ENCODE peak calls at places on chromosomes 6 and 20, in seven cellular contexts. One of them, this sample, is unnamed.

GRCh38 chr20:17014217-17014616 is 212.6 kb upstream of the PCSK2 start:
- DNase-seq in cardiac muscle cell: no peak
- DNase-seq in fibroblast of lung: no peak
- DNase-seq in HCT116: no peak
- DNase-seq in CD4-positive, CD25-positive, alpha-beta regulatory T cell: no peak
- DNase-seq in GM23248: no peak
- DNase-seq in pancreas: no peak
- DNase-seq in this sample: no peak

GRCh38 chr6:117783280-117783679 is 108.0 kb downstream of the NUS1 start:
- DNase-seq in CD4-positive, CD25-positive, alpha-beta regulatory T cell: no peak
- DNase-seq in fibroblast of lung: no peak
- DNase-seq in HCT116: no peak
- DNase-seq in GM23248: no peak
- DNase-seq in cardiac muscle cell: no peak
- DNase-seq in pancreas: no peak
- DNase-seq in this sample: no peak

GRCh38 chr6:100490065-100490464 is 25.3 kb upstream of the SIM1 start:
- DNase-seq in pancreas: no peak
- DNase-seq in cardiac muscle cell: no peak
- DNase-seq in CD4-positive, CD25-positive, alpha-beta regulatory T cell: no peak
- DNase-seq in fibroblast of lung: no peak
- DNase-seq in GM23248: no peak
- DNase-seq in HCT116: no peak
- DNase-seq in this sample: no peak

GRCh38 chr20:8662433-8662954 is 406.4 kb upstream of the PLCB4 start:
- DNase-seq in HCT116: no peak
- DNase-seq in CD4-positive, CD25-positive, alpha-beta regulatory T cell: no peak
- DNase-seq in GM23248: no peak
- DNase-seq in fibroblast of lung: no peak
- DNase-seq in cardiac muscle cell: no peak
- DNase-seq in pancreas: no peak
- DNase-seq in this sample: no peak

GRCh38 chr6:166056637-166057036 is 111.0 kb downstream of the TBXT start:
- DNase-seq in pancreas: no peak
- DNase-seq in fibroblast of lung: peak; percentile 18
- DNase-seq in HCT116: no peak
- DNase-seq in cardiac muscle cell: peak; percentile 96
- DNase-seq in CD4-positive, CD25-positive, alpha-beta regulatory T cell: no peak
- DNase-seq in GM23248: peak; percentile 85
- DNase-seq in this sample: peak; percentile 57

GRCh38 chr20:34271961-34272360 is 30.7 kb downstream of the ASIP start:
- DNase-seq in fibroblast of lung: no peak
- DNase-seq in GM23248: peak; percentile 89
- DNase-seq in pancreas: no peak
- DNase-seq in HCT116: no peak
- DNase-seq in cardiac muscle cell: peak; percentile 88
- DNase-seq in CD4-positive, CD25-positive, alpha-beta regulatory T cell: no peak
- DNase-seq in this sample: no peak

GRCh38 chr6:26536571-26537159 is 1.5 kb upstream of the HMGN4 start:
- DNase-seq in GM23248: peak; percentile 72
- DNase-seq in pancreas: no peak
- DNase-seq in fibroblast of lung: peak; percentile 76
- DNase-seq in HCT116: no peak
- DNase-seq in CD4-positive, CD25-positive, alpha-beta regulatory T cell: no peak
- DNase-seq in cardiac muscle cell: peak; percentile 79
- DNase-seq in this sample: no peak

GRCh38 chr20:14829897-14830296 is 492.5 kb upstream of the FLRT3 start:
- DNase-seq in HCT116: no peak
- DNase-seq in pancreas: no peak
- DNase-seq in GM23248: no peak
- DNase-seq in CD4-positive, CD25-positive, alpha-beta regulatory T cell: no peak
- DNase-seq in fibroblast of lung: no peak
- DNase-seq in cardiac muscle cell: no peak
- DNase-seq in this sample: no peak

GRCh38 chr6:100721256-100721655 is 159.9 kb downstream of the ASCC3 start:
- DNase-seq in fibroblast of lung: peak; percentile 4
- DNase-seq in GM23248: no peak
- DNase-seq in HCT116: no peak
- DNase-seq in CD4-positive, CD25-positive, alpha-beta regulatory T cell: no peak
- DNase-seq in pancreas: no peak
- DNase-seq in cardiac muscle cell: no peak
- DNase-seq in this sample: no peak

GRCh38 chr6:159127701-159128100 is 41.5 kb upstream of the FNDC1 start:
- DNase-seq in HCT116: no peak
- DNase-seq in GM23248: no peak
- DNase-seq in fibroblast of lung: no peak
- DNase-seq in pancreas: no peak
- DNase-seq in cardiac muscle cell: no peak
- DNase-seq in CD4-positive, CD25-positive, alpha-beta regulatory T cell: no peak
- DNase-seq in this sample: no peak

GRCh38 chr6:34970962-34971361 is 81.9 kb downstream of the ANKS1A start:
- DNase-seq in cardiac muscle cell: peak; percentile 38
- DNase-seq in pancreas: no peak
- DNase-seq in fibroblast of lung: peak; percentile 65
- DNase-seq in HCT116: no peak
- DNase-seq in GM23248: peak; percentile 64
- DNase-seq in CD4-positive, CD25-positive, alpha-beta regulatory T cell: no peak
- DNase-seq in this sample: no peak

GRCh38 chr6:7270320-7271204 is 42.4 kb downstream of the SSR1 start:
- DNase-seq in cardiac muscle cell: no peak
- DNase-seq in GM23248: no peak
- DNase-seq in CD4-positive, CD25-positive, alpha-beta regulatory T cell: no peak
- DNase-seq in pancreas: peak; percentile 96
- DNase-seq in fibroblast of lung: no peak
- DNase-seq in HCT116: no peak
- DNase-seq in this sample: no peak

GRCh38 chr6:21992178-21992967 is 304.5 kb downstream of the PRL start:
- DNase-seq in GM23248: peak; percentile 77
- DNase-seq in HCT116: no peak
- DNase-seq in fibroblast of lung: peak; percentile 60
- DNase-seq in CD4-positive, CD25-positive, alpha-beta regulatory T cell: no peak
- DNase-seq in cardiac muscle cell: peak; percentile 75
- DNase-seq in pancreas: no peak
- DNase-seq in this sample: no peak

GRCh38 chr20:10115021-10115420 is 80.2 kb downstream of the ANKEF1 start:
- DNase-seq in pancreas: no peak
- DNase-seq in HCT116: no peak
- DNase-seq in fibroblast of lung: peak; percentile 86
- DNase-seq in GM23248: peak; percentile 81
- DNase-seq in cardiac muscle cell: peak; percentile 62
- DNase-seq in CD4-positive, CD25-positive, alpha-beta regulatory T cell: no peak
- DNase-seq in this sample: no peak

GRCh38 chr6:1825926-1826325 is 216.2 kb downstream of the FOXC1 start:
- DNase-seq in cardiac muscle cell: no peak
- DNase-seq in CD4-positive, CD25-positive, alpha-beta regulatory T cell: no peak
- DNase-seq in pancreas: no peak
- DNase-seq in HCT116: no peak
- DNase-seq in GM23248: peak; percentile 33
- DNase-seq in fibroblast of lung: no peak
- DNase-seq in this sample: no peak

GRCh38 chr20:37345339-37346231 is at the start of gene SRC:
- DNase-seq in fibroblast of lung: peak; percentile 68
- DNase-seq in cardiac muscle cell: peak; percentile 84
- DNase-seq in pancreas: peak; percentile 92
- DNase-seq in HCT116: no peak
- DNase-seq in CD4-positive, CD25-positive, alpha-beta regulatory T cell: peak; percentile 14
- DNase-seq in GM23248: peak; percentile 83
- DNase-seq in this sample: peak; percentile 81

GRCh38 chr20:4449977-4450715 is 271.6 kb upstream of the PRND start:
- DNase-seq in pancreas: no peak
- DNase-seq in fibroblast of lung: peak; percentile 64
- DNase-seq in HCT116: peak; percentile 13
- DNase-seq in cardiac muscle cell: peak; percentile 56
- DNase-seq in GM23248: peak; percentile 42
- DNase-seq in CD4-positive, CD25-positive, alpha-beta regulatory T cell: no peak
- DNase-seq in this sample: no peak

GRCh38 chr6:10610289-10610688 is 84.1 kb downstream of the C6orf52 start:
- DNase-seq in CD4-positive, CD25-positive, alpha-beta regulatory T cell: no peak
- DNase-seq in pancreas: no peak
- DNase-seq in GM23248: peak; percentile 1
- DNase-seq in HCT116: no peak
- DNase-seq in fibroblast of lung: peak; percentile 94
- DNase-seq in cardiac muscle cell: no peak
- DNase-seq in this sample: peak; percentile 44

GRCh38 chr6:33895296-33895695 is 91.5 kb upstream of the MLN start:
- DNase-seq in pancreas: no peak
- DNase-seq in HCT116: no peak
- DNase-seq in fibroblast of lung: no peak
- DNase-seq in CD4-positive, CD25-positive, alpha-beta regulatory T cell: no peak
- DNase-seq in GM23248: no peak
- DNase-seq in cardiac muscle cell: no peak
- DNase-seq in this sample: no peak

GRCh38 chr6:33894438-33894837 is 90.6 kb upstream of the MLN start:
- DNase-seq in pancreas: no peak
- DNase-seq in GM23248: peak; percentile 68
- DNase-seq in HCT116: no peak
- DNase-seq in cardiac muscle cell: peak; percentile 56
- DNase-seq in CD4-positive, CD25-positive, alpha-beta regulatory T cell: no peak
- DNase-seq in fibroblast of lung: no peak
- DNase-seq in this sample: no peak

GRCh38 chr6:33896391-33897192 is 92.8 kb upstream of the MLN start:
- DNase-seq in pancreas: no peak
- DNase-seq in HCT116: no peak
- DNase-seq in GM23248: peak; percentile 65
- DNase-seq in CD4-positive, CD25-positive, alpha-beta regulatory T cell: no peak
- DNase-seq in fibroblast of lung: peak; percentile 3
- DNase-seq in cardiac muscle cell: peak; percentile 8
- DNase-seq in this sample: no peak

GRCh38 chr6:33897193-33897479 is 93.3 kb upstream of the MLN start:
- DNase-seq in cardiac muscle cell: no peak
- DNase-seq in CD4-positive, CD25-positive, alpha-beta regulatory T cell: no peak
- DNase-seq in fibroblast of lung: no peak
- DNase-seq in HCT116: no peak
- DNase-seq in GM23248: no peak
- DNase-seq in pancreas: no peak
- DNase-seq in this sample: no peak

DNA sequence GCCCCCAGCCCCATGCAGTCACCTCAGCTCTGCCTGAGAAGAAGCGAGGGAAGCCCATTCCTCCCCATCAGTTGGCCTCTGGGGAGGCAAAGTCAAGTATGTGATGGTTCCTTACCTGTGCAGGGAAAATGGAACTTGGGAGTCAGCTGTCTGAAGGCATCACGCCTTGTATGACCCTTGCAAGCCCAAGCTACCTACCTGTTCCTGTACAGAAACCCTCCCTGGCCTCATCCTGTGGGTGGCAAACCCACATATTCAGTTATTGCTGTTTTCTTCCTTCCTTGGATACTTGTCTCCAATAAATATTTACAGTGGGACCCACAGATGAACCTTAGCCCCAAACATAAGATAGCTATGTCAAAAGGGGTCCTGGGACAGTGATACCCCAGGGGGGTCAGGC is 92.2 kb upstream of the MLN start:
- DNase-seq in HCT116: no peak
- DNase-seq in pancreas: no peak
- DNase-seq in cardiac muscle cell: no peak
- DNase-seq in fibroblast of lung: no peak
- DNase-seq in GM23248: no peak
- DNase-seq in CD4-positive, CD25-positive, alpha-beta regulatory T cell: no peak
- DNase-seq in this sample: no peak
- H3K27ac ChIP-seq in HCT116: no peak overlapping the region
- H3K27ac ChIP-seq in pancreas: no peak overlapping the region
- H3K27ac ChIP-seq in cardiac muscle cell: no peak overlapping the region
- H3K27ac ChIP-seq in fibroblast of lung: no peak overlapping the region
- H3K27ac ChIP-seq in GM23248: no peak overlapping the region
- H3K27ac ChIP-seq in CD4-positive, CD25-positive, alpha-beta regulatory T cell: no peak overlapping the region
- H3K27ac ChIP-seq in this sample: no peak overlapping the region

GRCh38 chr20:63097336-63097831 is 90.6 kb upstream of the BHLHE23 start:
- DNase-seq in GM23248: no peak
- DNase-seq in CD4-positive, CD25-positive, alpha-beta regulatory T cell: no peak
- DNase-seq in HCT116: no peak
- DNase-seq in pancreas: peak; percentile 41
- DNase-seq in cardiac muscle cell: no peak
- DNase-seq in fibroblast of lung: no peak
- DNase-seq in this sample: peak; percentile 26
- H3K36me3 ChIP-seq in GM23248: no peaks in the 10 kb centered on the region
- H3K36me3 ChIP-seq in CD4-positive, CD25-positive, alpha-beta regulatory T cell: no peaks in the 10 kb centered on the region
- H3K36me3 ChIP-seq in HCT116: no peaks in the 10 kb centered on the region
- H3K36me3 ChIP-seq in pancreas: no peaks in the 10 kb centered on the region
- H3K36me3 ChIP-seq in cardiac muscle cell: no peaks in the 10 kb centered on the region
- H3K36me3 ChIP-seq in fibroblast of lung: no peaks in the 10 kb centered on the region
- H3K36me3 ChIP-seq in this sample: no peaks in the 10 kb centered on the region

DNA sequence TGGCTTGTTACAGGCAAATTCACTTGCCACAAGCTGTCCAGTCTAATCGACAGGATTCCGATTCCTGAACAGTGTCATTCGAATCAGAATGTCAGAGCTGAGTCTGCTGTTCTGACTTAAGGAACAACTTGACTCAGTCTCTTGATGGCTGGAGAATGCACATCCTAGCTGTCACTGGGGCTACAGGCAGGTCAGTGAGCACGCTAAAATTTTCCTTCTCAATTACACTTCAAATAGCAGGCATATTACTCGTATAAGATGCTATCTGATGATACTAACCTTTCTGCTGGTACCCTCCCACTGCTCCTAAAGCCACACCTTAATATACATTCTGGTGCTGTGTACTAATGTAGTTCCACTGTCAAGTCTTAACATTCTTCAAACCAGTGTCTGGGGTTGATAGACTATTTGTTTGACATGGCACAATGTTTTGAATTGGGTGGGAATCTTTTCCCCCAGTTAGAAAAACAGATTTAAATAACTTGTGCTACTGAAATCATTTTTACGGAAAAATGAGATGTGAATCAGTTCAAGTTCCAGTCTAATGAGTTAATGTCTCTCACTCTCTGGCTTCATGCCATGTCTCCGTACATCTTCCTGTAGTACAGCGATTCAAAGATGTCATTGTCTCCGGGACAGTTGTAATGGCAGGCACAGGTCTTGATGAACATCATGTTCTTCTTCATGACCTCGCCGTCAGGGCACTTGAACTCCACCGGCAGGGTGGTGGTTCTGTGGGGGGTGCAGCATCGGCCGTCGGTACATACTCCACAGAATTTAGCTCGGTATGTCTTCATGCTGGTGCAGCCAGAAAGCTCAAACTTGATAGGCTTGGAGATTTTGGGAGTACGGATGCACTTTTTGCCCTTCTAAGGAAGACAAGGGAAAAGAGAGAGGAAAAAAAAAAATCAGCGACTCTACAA is 2.2 kb downstream of the CCN2 start:
- DNase-seq in fibroblast of lung: peak; percentile 78
- DNase-seq in GM23248: peak; percentile 86
- DNase-seq in HCT116: no peak
- DNase-seq in CD4-positive, CD25-positive, alpha-beta regulatory T cell: no peak
- DNase-seq in cardiac muscle cell: peak; percentile 80
- DNase-seq in pancreas: no peak
- DNase-seq in this sample: no peak
- H3K27ac ChIP-seq in fibroblast of lung: peak overlapping the region; percentile 94
- H3K27ac ChIP-seq in GM23248: peak overlapping the region; percentile 91
- H3K27ac ChIP-seq in HCT116: no peak overlapping the region
- H3K27ac ChIP-seq in CD4-positive, CD25-positive, alpha-beta regulatory T cell: no peak overlapping the region
- H3K27ac ChIP-seq in cardiac muscle cell: no peak overlapping the region
- H3K27ac ChIP-seq in pancreas: no peak overlapping the region
- H3K27ac ChIP-seq in this sample: peak overlapping the region; percentile 74

DNA sequence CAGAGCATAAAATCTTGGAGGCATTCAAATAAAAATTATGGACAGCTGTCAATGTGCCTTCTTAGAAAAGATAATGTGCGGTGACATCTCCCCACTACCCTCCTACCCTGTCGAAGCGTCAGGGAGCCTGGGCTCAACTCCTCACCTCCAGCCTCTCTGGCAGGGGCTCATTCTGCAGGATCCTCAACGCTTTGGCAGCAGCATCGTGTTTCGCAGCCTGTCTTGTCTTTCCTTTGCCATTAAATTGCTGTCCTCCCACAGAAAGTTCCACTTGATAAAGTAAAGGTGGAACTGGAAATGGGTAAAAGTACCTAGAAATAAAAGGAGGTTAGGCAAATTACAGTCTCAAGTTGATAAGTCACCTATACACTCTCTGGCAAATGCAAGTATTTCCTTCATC is 36.7 kb downstream of the STAU1 start:
- DNase-seq in HCT116: no peak
- DNase-seq in CD4-positive, CD25-positive, alpha-beta regulatory T cell: no peak
- DNase-seq in GM23248: no peak
- DNase-seq in fibroblast of lung: no peak
- DNase-seq in pancreas: no peak
- DNase-seq in cardiac muscle cell: no peak
- DNase-seq in this sample: no peak
- H3K36me3 ChIP-seq in HCT116: peaks cover 22% of the 10 kb centered on the region
- H3K36me3 ChIP-seq in CD4-positive, CD25-positive, alpha-beta regulatory T cell: peaks cover 56% of the 10 kb centered on the region
- H3K36me3 ChIP-seq in GM23248: peaks cover 20% of the 10 kb centered on the region
- H3K36me3 ChIP-seq in fibroblast of lung: peaks cover 4% of the 10 kb centered on the region
- H3K36me3 ChIP-seq in pancreas: peaks cover 5% of the 10 kb centered on the region
- H3K36me3 ChIP-seq in cardiac muscle cell: peaks cover 14% of the 10 kb centered on the region
- H3K36me3 ChIP-seq in this sample: peaks cover 72% of the 10 kb centered on the region

This sample was measured in psoas muscle.